ENCODE peak calls at places on chromosome 9, in four cellular contexts. A is activated CD8-positive, alpha-beta memory T cell treated with anti-CD3 and anti-CD28 coated beads for 48 hours; X is NCI-H1092; J is GM23338. U is an unnamed sample.

GRCh38 chr9:34254141-34254913 is 74.7 kb downstream of the KIF24 start:
- DNase-seq in A (no peak), X (no peak), J (no peak), U (no peak)

GRCh38 chr9:74322661-74323314 is 174.3 kb upstream of the RORB start:
- DNase-seq in A (no peak), X (no peak), J (no peak), U (no peak)

GRCh38 chr9:92655896-92656536 is 13.9 kb downstream of the IPPK start:
- DNase-seq in A (no peak), X (no peak), J (no peak), U (no peak)

GRCh38 chr9:109779711-109780452 is at the start of gene PALM2AKAP2:
- DNase-seq in A (no peak), X (peak), J (peak), U (peak)

GRCh38 chr9:113361304-113362018 is 12.1 kb downstream of the BSPRY start:
- DNase-seq in A (no peak), X (no peak), J (no peak), U (no peak)

GRCh38 chr9:75664597-75664996 is 225.9 kb upstream of the PCSK5 start:
- DNase-seq in A (no peak), X (peak), J (no peak), U (no peak)

GRCh38 chr9:125609744-125610143 is 97.3 kb downstream of the MAPKAP1 start:
- DNase-seq in A (no peak), X (no peak), J (no peak), U (no peak)

GRCh38 chr9:74770508-74771261 is 117.0 kb downstream of the TRPM6 start:
- DNase-seq in A (no peak), X (peak), J (peak), U (peak)

GRCh38 chr9:133351526-133351907 is 3.5 kb downstream of the RPL7A start:
- DNase-seq in A (no peak), X (no peak), J (no peak), U (no peak)

GRCh38 chr9:35134920-35135319 is 19.3 kb upstream of the ATOSB start:
- DNase-seq in A (no peak), X (no peak), J (no peak), U (no peak)

GRCh38 chr9:4086119-4087088 is 213.5 kb downstream of the GLIS3 start:
- DNase-seq in A (no peak), X (no peak), J (no peak), U (no peak)

GRCh38 chr9:38226491-38226951 is 157.5 kb upstream of the SHB start:
- DNase-seq in A (no peak), X (peak), J (peak), U (peak)

GRCh38 chr9:135294826-135295225 is 184.8 kb upstream of the PPP1R26 start:
- DNase-seq in A (no peak), X (no peak), J (no peak), U (no peak)

GRCh38 chr9:36866840-36867239 is 167.2 kb downstream of the PAX5 start:
- DNase-seq in A (no peak), X (no peak), J (peak), U (no peak)